ENCODE peak calls at places on chromosomes 5 and 9, in eight cellular contexts. One of them, this sample, is unnamed.
A peak's percentile ranks its signal among the peaks of the same experiment; 100 is the strongest.

GRCh38 chr9:130627051-130627450 is 37.3 kb upstream of the PRDM12 start:
- DNase-seq in Right ventricle myocardium superior: no peak
- DNase-seq in skeletal muscle cell: no peak
- DNase-seq in activated gamma-delta T cell treated with Interleukin-2 at 50 U/mL for 16 hours: no peak
- DNase-seq in NCI-H1092 treated with DMSO at 0.1 percent for 48 hours: no peak
- DNase-seq in RCC 7860: no peak
- DNase-seq in stimulated activated CD8-positive, alpha-beta memory T cell treated with anti-CD3 and anti-CD28 coated beads, Interleukin-4, amount 100 ng/mL, for 24 hours: no peak
- DNase-seq in Ammon's horn: peak; percentile 62
- DNase-seq in this sample: no peak

GRCh38 chr9:122394265-122395242 is 23.7 kb downstream of the PTGS1 start:
- DNase-seq in skeletal muscle cell: peak; percentile 77
- DNase-seq in stimulated activated CD8-positive, alpha-beta memory T cell treated with anti-CD3 and anti-CD28 coated beads, Interleukin-4, amount 100 ng/mL, for 24 hours: no peak
- DNase-seq in Right ventricle myocardium superior: peak; percentile 71
- DNase-seq in Ammon's horn: no peak
- DNase-seq in activated gamma-delta T cell treated with Interleukin-2 at 50 U/mL for 16 hours: no peak
- DNase-seq in NCI-H1092 treated with DMSO at 0.1 percent for 48 hours: no peak
- DNase-seq in RCC 7860: no peak
- DNase-seq in this sample: no peak

GRCh38 chr5:124343451-124343867 is 403.0 kb downstream of the ZNF608 start:
- DNase-seq in skeletal muscle cell: peak; percentile 96
- DNase-seq in NCI-H1092 treated with DMSO at 0.1 percent for 48 hours: no peak
- DNase-seq in Ammon's horn: no peak
- DNase-seq in Right ventricle myocardium superior: no peak
- DNase-seq in RCC 7860: peak; percentile 86
- DNase-seq in activated gamma-delta T cell treated with Interleukin-2 at 50 U/mL for 16 hours: no peak
- DNase-seq in stimulated activated CD8-positive, alpha-beta memory T cell treated with anti-CD3 and anti-CD28 coated beads, Interleukin-4, amount 100 ng/mL, for 24 hours: no peak
- DNase-seq in this sample: peak; percentile 75

GRCh38 chr9:127980706-127981558 is at the start of gene EEIG1:
- DNase-seq in RCC 7860: peak; percentile 70
- DNase-seq in activated gamma-delta T cell treated with Interleukin-2 at 50 U/mL for 16 hours: peak; percentile 97
- DNase-seq in Ammon's horn: peak; percentile 97
- DNase-seq in stimulated activated CD8-positive, alpha-beta memory T cell treated with anti-CD3 and anti-CD28 coated beads, Interleukin-4, amount 100 ng/mL, for 24 hours: peak; percentile 97
- DNase-seq in NCI-H1092 treated with DMSO at 0.1 percent for 48 hours: peak; percentile 89
- DNase-seq in skeletal muscle cell: peak; percentile 66
- DNase-seq in Right ventricle myocardium superior: peak; percentile 97
- DNase-seq in this sample: peak; percentile 67

GRCh38 chr9:114141553-114142548 is 13.5 kb upstream of the COL27A1 start:
- DNase-seq in Right ventricle myocardium superior: no peak
- DNase-seq in activated gamma-delta T cell treated with Interleukin-2 at 50 U/mL for 16 hours: no peak
- DNase-seq in skeletal muscle cell: no peak
- DNase-seq in NCI-H1092 treated with DMSO at 0.1 percent for 48 hours: no peak
- DNase-seq in stimulated activated CD8-positive, alpha-beta memory T cell treated with anti-CD3 and anti-CD28 coated beads, Interleukin-4, amount 100 ng/mL, for 24 hours: no peak
- DNase-seq in Ammon's horn: no peak
- DNase-seq in RCC 7860: no peak
- DNase-seq in this sample: no peak

GRCh38 chr5:117800261-117800660 is 1188.1 kb downstream of the DTWD2 start:
- DNase-seq in skeletal muscle cell: no peak
- DNase-seq in RCC 7860: no peak
- DNase-seq in NCI-H1092 treated with DMSO at 0.1 percent for 48 hours: no peak
- DNase-seq in Ammon's horn: peak; percentile 14
- DNase-seq in activated gamma-delta T cell treated with Interleukin-2 at 50 U/mL for 16 hours: no peak
- DNase-seq in stimulated activated CD8-positive, alpha-beta memory T cell treated with anti-CD3 and anti-CD28 coated beads, Interleukin-4, amount 100 ng/mL, for 24 hours: no peak
- DNase-seq in Right ventricle myocardium superior: no peak
- DNase-seq in this sample: peak; percentile 17

GRCh38 chr5:25393321-25393720 is 748.5 kb upstream of the CDH10 start:
- DNase-seq in skeletal muscle cell: no peak
- DNase-seq in activated gamma-delta T cell treated with Interleukin-2 at 50 U/mL for 16 hours: no peak
- DNase-seq in stimulated activated CD8-positive, alpha-beta memory T cell treated with anti-CD3 and anti-CD28 coated beads, Interleukin-4, amount 100 ng/mL, for 24 hours: no peak
- DNase-seq in Right ventricle myocardium superior: no peak
- DNase-seq in NCI-H1092 treated with DMSO at 0.1 percent for 48 hours: peak; percentile 28
- DNase-seq in RCC 7860: no peak
- DNase-seq in Ammon's horn: no peak
- DNase-seq in this sample: peak; percentile 45

GRCh38 chr9:34126207-34127034 is at the start of gene DCAF12:
- DNase-seq in Ammon's horn: peak; percentile 96
- DNase-seq in NCI-H1092 treated with DMSO at 0.1 percent for 48 hours: peak; percentile 95
- DNase-seq in activated gamma-delta T cell treated with Interleukin-2 at 50 U/mL for 16 hours: peak; percentile 86
- DNase-seq in skeletal muscle cell: peak; percentile 65
- DNase-seq in stimulated activated CD8-positive, alpha-beta memory T cell treated with anti-CD3 and anti-CD28 coated beads, Interleukin-4, amount 100 ng/mL, for 24 hours: peak; percentile 82
- DNase-seq in RCC 7860: peak; percentile 69
- DNase-seq in Right ventricle myocardium superior: peak; percentile 94
- DNase-seq in this sample: peak; percentile 51

GRCh38 chr9:6052520-6052919 is 37.1 kb upstream of the RANBP6 start:
- DNase-seq in RCC 7860: no peak
- DNase-seq in stimulated activated CD8-positive, alpha-beta memory T cell treated with anti-CD3 and anti-CD28 coated beads, Interleukin-4, amount 100 ng/mL, for 24 hours: no peak
- DNase-seq in NCI-H1092 treated with DMSO at 0.1 percent for 48 hours: no peak
- DNase-seq in Right ventricle myocardium superior: no peak
- DNase-seq in Ammon's horn: no peak
- DNase-seq in activated gamma-delta T cell treated with Interleukin-2 at 50 U/mL for 16 hours: no peak
- DNase-seq in skeletal muscle cell: no peak
- DNase-seq in this sample: no peak

GRCh38 chr9:127976943-127977871 is 3.6 kb downstream of the EEIG1 start:
- DNase-seq in activated gamma-delta T cell treated with Interleukin-2 at 50 U/mL for 16 hours: no peak
- DNase-seq in Right ventricle myocardium superior: peak; percentile 42
- DNase-seq in RCC 7860: no peak
- DNase-seq in NCI-H1092 treated with DMSO at 0.1 percent for 48 hours: no peak
- DNase-seq in stimulated activated CD8-positive, alpha-beta memory T cell treated with anti-CD3 and anti-CD28 coated beads, Interleukin-4, amount 100 ng/mL, for 24 hours: no peak
- DNase-seq in skeletal muscle cell: no peak
- DNase-seq in Ammon's horn: no peak
- DNase-seq in this sample: no peak

This sample was measured in retinal pigment epithelial cell.